ENCODE peak calls at places on chromosome 2, in eight cellular contexts. T is CD8-positive, alpha-beta T cell; W is tibial nerve; E is right lobe of liver; G is stomach; A is adrenal gland; Z is A549; R is uterus. F is an unnamed sample.

GRCh38 chr2:3101016-3101703 is 276.5 kb downstream of the EIPR1 start:
- DNase-seq in T (no peak), W (no peak), E (no peak), G (no peak), A (no peak), Z (no peak), R (no peak), F (no peak)

GRCh38 chr2:71336802-71337201 is 5.2 kb downstream of the ZNF638 start:
- DNase-seq in T (no peak), W (no peak), E (no peak), G (no peak), A (peak; percentile 56), Z (no peak), R (peak; percentile 25), F (no peak)

GRCh38 chr2:232341739-232342126 is 36.8 kb upstream of the ALPP start:
- DNase-seq in T (no peak), W (no peak), E (peak; percentile 35), G (no peak), A (no peak), Z (no peak), R (no peak), F (peak; percentile 35)

GRCh38 chr2:239654266-239654665 is 253.4 kb upstream of the HDAC4 start:
- DNase-seq in T (no peak), W (no peak), E (no peak), G (no peak), A (no peak), Z (no peak), R (no peak), F (no peak)

GRCh38 chr2:43605079-43605655 is 9.3 kb upstream of the THADA start:
- DNase-seq in T (no peak), W (no peak), E (no peak), G (no peak), A (no peak), Z (peak; percentile 69), R (no peak), F (no peak)

GRCh38 chr2:232363784-232364615 is 14.6 kb upstream of the ALPP start:
- DNase-seq in T (no peak), W (no peak), E (peak; percentile 35), G (no peak), A (no peak), Z (no peak), R (no peak), F (no peak)

GRCh38 chr2:118185210-118186109 is 97.2 kb downstream of the INSIG2 start:
- DNase-seq in T (no peak), W (peak; percentile 26), E (peak; percentile 83), G (peak; percentile 63), A (peak; percentile 42), Z (peak; percentile 46), R (peak; percentile 42), F (peak; percentile 80)

GRCh38 chr2:68253211-68254068 is 1.1 kb upstream of the PPP3R1 start:
- DNase-seq in T (no peak), W (no peak), E (no peak), G (no peak), A (no peak), Z (no peak), R (no peak), F (no peak)

GRCh38 chr2:18483896-18484295 is 76.6 kb downstream of the RDH14 start:
- DNase-seq in T (no peak), W (no peak), E (no peak), G (no peak), A (no peak), Z (no peak), R (no peak), F (no peak)

GRCh38 chr2:42055573-42056514 is 8.0 kb downstream of the PKDCC start:
- DNase-seq in T (no peak), W (no peak), E (no peak), G (peak; percentile 62), A (no peak), Z (no peak), R (peak; percentile 84), F (no peak)

GRCh38 chr2:176079851-176080539 is 3.8 kb downstream of the EVX2 start:
- DNase-seq in T (no peak), W (no peak), E (no peak), G (no peak), A (no peak), Z (peak; percentile 82), R (no peak), F (no peak)

GRCh38 chr2:181953773-181954537 is 31.7 kb upstream of the PPP1R1C start:
- DNase-seq in T (peak; percentile 36), W (peak; percentile 25), E (no peak), G (peak; percentile 73), A (peak; percentile 28), Z (peak; percentile 55), R (peak; percentile 54), F (peak; percentile 55)

GRCh38 chr2:178761759-178762371 is 45.4 kb downstream of the TTN start:
- DNase-seq in T (no peak), W (no peak), E (no peak), G (no peak), A (no peak), Z (peak; percentile 6), R (no peak), F (no peak)

GRCh38 chr2:240468300-240469238 is 33.1 kb downstream of the GPC1 start:
- DNase-seq in T (no peak), W (peak; percentile 14), E (no peak), G (no peak), A (peak; percentile 21), Z (no peak), R (no peak), F (no peak)

GRCh38 chr2:5748941-5749731 is 57.0 kb downstream of the SOX11 start:
- DNase-seq in T (no peak), W (no peak), E (no peak), G (no peak), A (no peak), Z (no peak), R (no peak), F (no peak)

GRCh38 chr2:151269798-151270568 is 8.3 kb upstream of the RBM43 start:
- DNase-seq in T (no peak), W (no peak), E (no peak), G (no peak), A (peak; percentile 43), Z (no peak), R (no peak), F (no peak)

GRCh38 chr2:239285071-239285931 is 115.5 kb downstream of the HDAC4 start:
- DNase-seq in T (no peak), W (peak; percentile 12), E (no peak), G (no peak), A (no peak), Z (no peak), R (no peak), F (peak; percentile 53)

GRCh38 chr2:29397743-29398142 is 282.5 kb downstream of the CLIP4 start:
- DNase-seq in T (no peak), W (no peak), E (no peak), G (no peak), A (no peak), Z (no peak), R (no peak), F (no peak)

GRCh38 chr2:108587621-108588020 is 53.4 kb downstream of the LIMS1 start:
- DNase-seq in T (no peak), W (no peak), E (no peak), G (no peak), A (peak; percentile 93), Z (no peak), R (peak; percentile 61), F (no peak)
- H3K27ac ChIP-seq in T (no peak overlapping the region), W (no peak overlapping the region), E (peak overlapping the region; percentile 30), G (peak overlapping the region; percentile 68), A (peak overlapping the region; percentile 85), Z (peak overlapping the region; percentile 51), R (peak overlapping the region; percentile 80), F (peak overlapping the region; percentile 57)

DNA sequence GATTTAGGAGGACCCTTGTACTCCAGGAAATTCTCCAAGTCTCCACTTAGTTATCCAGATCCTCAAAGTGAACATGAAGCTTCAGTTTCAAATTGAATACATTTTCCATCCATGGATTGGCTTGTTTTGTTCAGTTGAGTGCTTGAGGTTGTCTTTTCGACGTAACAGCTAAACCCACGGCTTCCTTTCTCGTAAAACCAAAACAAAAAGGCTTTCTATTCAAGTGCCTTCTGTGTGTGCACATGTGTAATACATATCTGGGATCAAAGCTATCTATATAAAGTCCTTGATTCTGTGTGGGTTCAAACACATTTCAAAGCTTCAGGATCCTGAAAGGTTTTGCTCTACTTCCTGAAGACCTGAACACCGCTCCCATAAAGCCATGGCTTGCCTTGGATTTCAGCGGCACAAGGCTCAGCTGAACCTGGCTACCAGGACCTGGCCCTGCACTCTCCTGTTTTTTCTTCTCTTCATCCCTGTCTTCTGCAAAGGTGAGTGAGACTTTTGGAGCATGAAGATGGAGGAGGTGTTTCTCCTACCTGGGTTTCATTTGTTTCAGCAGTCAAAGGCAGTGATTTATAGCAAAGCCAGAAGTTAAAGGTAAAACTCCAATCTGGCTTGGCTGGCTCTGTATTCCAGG is at the start of gene CTLA4:
- DNase-seq in T (no peak), W (no peak), E (no peak), G (no peak), A (no peak), Z (no peak), R (no peak), F (no peak)
- H3K4me3 ChIP-seq in T (peak within 1 kb of the TSS; percentile 29), W (no peak within 1 kb of the TSS), E (no peak within 1 kb of the TSS), G (no peak within 1 kb of the TSS), A (no peak within 1 kb of the TSS), Z (no peak within 1 kb of the TSS), R (no peak within 1 kb of the TSS), F (peak within 1 kb of the TSS; percentile 22)

GRCh38 chr2:202265467-202266277 is at the start of gene NOP58:
- DNase-seq in T (peak; percentile 80), W (peak; percentile 86), E (peak; percentile 92), G (peak; percentile 92), A (peak; percentile 95), Z (peak; percentile 93), R (peak; percentile 92), F (peak; percentile 90)

GRCh38 chr2:202270487-202270886 is 4.9 kb downstream of the NOP58 start:
- DNase-seq in T (no peak), W (no peak), E (no peak), G (no peak), A (no peak), Z (no peak), R (no peak), F (no peak)

GRCh38 chr2:202267495-202267894 is 1.9 kb downstream of the NOP58 start:
- DNase-seq in T (no peak), W (no peak), E (no peak), G (no peak), A (no peak), Z (no peak), R (no peak), F (no peak)

GRCh38 chr2:202269585-202269984 is 4.0 kb downstream of the NOP58 start:
- DNase-seq in T (no peak), W (no peak), E (no peak), G (no peak), A (no peak), Z (no peak), R (no peak), F (no peak)
- H3K27ac ChIP-seq in T (no peak overlapping the region), W (no peak overlapping the region), E (no peak overlapping the region), G (no peak overlapping the region), A (peak overlapping the region; percentile 13), Z (no peak overlapping the region), R (no peak overlapping the region), F (no peak overlapping the region)

DNA sequence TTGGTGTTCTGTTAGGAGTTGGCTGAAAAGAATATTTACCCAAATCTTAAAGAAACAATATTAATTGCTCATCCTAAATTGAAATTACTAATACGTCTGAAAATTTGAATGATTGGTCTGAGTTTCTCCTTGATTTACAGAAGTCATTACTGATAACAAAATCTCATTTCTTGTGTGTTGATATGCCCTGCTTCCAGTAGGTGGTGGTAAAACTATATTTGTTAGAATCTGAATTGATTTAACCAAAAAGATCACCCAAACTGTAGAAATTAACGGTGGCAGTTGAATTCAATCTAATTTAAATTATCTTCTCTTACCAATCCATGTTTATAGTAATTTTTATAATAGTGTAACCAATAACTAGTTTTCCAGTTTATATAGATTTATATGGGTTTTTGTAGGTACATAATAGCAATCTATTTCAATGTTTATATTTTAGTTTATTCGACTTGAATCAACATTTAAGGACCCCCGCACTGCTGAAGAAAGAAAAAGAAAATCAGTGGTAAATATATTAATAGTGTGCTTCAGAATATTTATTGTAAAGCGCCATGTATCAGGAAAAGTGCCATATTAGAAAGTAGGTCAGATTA is 38.3 kb downstream of the PAPOLG start:
- DNase-seq in T (no peak), W (no peak), E (no peak), G (no peak), A (no peak), Z (peak; percentile 50), R (no peak), F (no peak)
- H3K4me3 ChIP-seq in T (no peak overlapping the region), W (no peak overlapping the region), E (no peak overlapping the region), G (no peak overlapping the region), A (no peak overlapping the region), Z (no peak overlapping the region), R (no peak overlapping the region), F (no peak overlapping the region)

F was measured in lower lobe of right lung.